ENCODE peak calls at places on chromosomes 1 and 21, in four cellular contexts. Q, G, U and R are unnamed samples.
A peak's percentile ranks its signal among the peaks of the same experiment; 100 is the strongest.

GRCh38 chr1:162373541-162374375 is 2.9 kb downstream of the SPATA46 start:
- DNase-seq in Q (peak; percentile 58), G (no peak), U (peak; percentile 34), R (no peak)

GRCh38 chr1:107964397-107965111 is 426 bp downstream of the VAV3 start:
- DNase-seq in Q (no peak), G (peak; percentile 22), U (no peak), R (peak; percentile 37)

GRCh38 chr1:53413175-53414001 is 45.8 kb upstream of the DMRTB1 start:
- DNase-seq in Q (peak; percentile 85), G (no peak), U (peak; percentile 44), R (no peak)

GRCh38 chr1:160675641-160676410 is 29.0 kb upstream of the SLAMF1 start:
- DNase-seq in Q (peak; percentile 57), G (peak; percentile 38), U (peak; percentile 75), R (peak; percentile 72)

GRCh38 chr1:225424562-225425210 is 3.2 kb downstream of the LBR start:
- DNase-seq in Q (no peak), G (no peak), U (no peak), R (no peak)

GRCh38 chr1:32539584-32540571 is 651 bp downstream of the ZBTB8A start:
- DNase-seq in Q (no peak), G (peak; percentile 6), U (peak; percentile 59), R (peak; percentile 34)

GRCh38 chr21:27134513-27134912 is 167.6 kb upstream of the ADAMTS5 start:
- DNase-seq in Q (no peak), G (no peak), U (no peak), R (no peak)

GRCh38 chr1:205015241-205015640 is 27.8 kb upstream of the CNTN2 start:
- DNase-seq in Q (no peak), G (no peak), U (no peak), R (no peak)

GRCh38 chr1:230836347-230836746 is 32.0 kb downstream of the C1orf198 start:
- DNase-seq in Q (no peak), G (no peak), U (no peak), R (no peak)

GRCh38 chr1:87392241-87393192 is 63.8 kb downstream of the LMO4 start:
- DNase-seq in Q (no peak), G (no peak), U (no peak), R (no peak)

GRCh38 chr1:155518484-155518883 is 44.1 kb downstream of the ASH1L start:
- DNase-seq in Q (no peak), G (no peak), U (no peak), R (no peak)

GRCh38 chr1:229582011-229582694 is 23.6 kb upstream of the ABCB10 start:
- DNase-seq in Q (no peak), G (no peak), U (peak; percentile 74), R (peak; percentile 58)

GRCh38 chr21:38869946-38870345 is 64.2 kb downstream of the ETS2 start:
- DNase-seq in Q (no peak), G (no peak), U (no peak), R (no peak)

GRCh38 chr1:2801046-2801445 is 447 bp downstream of the TTC34 start:
- DNase-seq in Q (no peak), G (no peak), U (peak; percentile 52), R (no peak)

GRCh38 chr1:232316864-232317263 is 313.1 kb downstream of the SIPA1L2 start:
- DNase-seq in Q (no peak), G (no peak), U (no peak), R (no peak)

GRCh38 chr1:226107471-226108460 is 45.2 kb downstream of the H3-3A start:
- DNase-seq in Q (no peak), G (peak; percentile 21), U (no peak), R (no peak)

GRCh38 chr1:209886219-209886536 is 51.8 kb upstream of the SYT14 start:
- DNase-seq in Q (no peak), G (no peak), U (no peak), R (no peak)

GRCh38 chr1:23980725-23981063 is 567 bp upstream of the SRSF10 start:
- DNase-seq in Q (peak; percentile 75), G (no peak), U (no peak), R (no peak)

GRCh38 chr1:241612533-241613505 is 27.4 kb downstream of the CHML start:
- DNase-seq in Q (no peak), G (no peak), U (no peak), R (no peak)

GRCh38 chr1:241237873-241238272 is 119.1 kb downstream of the RGS7 start:
- DNase-seq in Q (no peak), G (no peak), U (no peak), R (no peak)

GRCh38 chr1:228454238-228454637 is 32.9 kb upstream of the RNF187 start:
- DNase-seq in Q (no peak), G (no peak), U (peak; percentile 15), R (no peak)

GRCh38 chr21:27505516-27505915 is 538.6 kb upstream of the ADAMTS5 start:
- DNase-seq in Q (no peak), G (no peak), U (no peak), R (no peak)

GRCh38 chr1:53541761-53542550 is 82.8 kb downstream of the DMRTB1 start:
- DNase-seq in Q (peak; percentile 13), G (no peak), U (peak; percentile 80), R (no peak)

GRCh38 chr1:153288634-153289275 is 24.0 kb downstream of the PGLYRP3 start:
- DNase-seq in Q (peak; percentile 27), G (no peak), U (no peak), R (no peak)

GRCh38 chr1:10714337-10715114 is 81.9 kb downstream of the CASZ1 start:
- DNase-seq in Q (no peak), G (peak; percentile 64), U (no peak), R (peak; percentile 88)

GRCh38 chr1:30893776-30894507 is 14.6 kb downstream of the SDC3 start:
- DNase-seq in Q (no peak), G (no peak), U (no peak), R (no peak)

GRCh38 chr1:116476321-116476720 is 94.5 kb downstream of the CD58 start:
- DNase-seq in Q (no peak), G (peak; percentile 69), U (no peak), R (no peak)

GRCh38 chr1:116478621-116479020 is 92.2 kb downstream of the CD58 start:
- DNase-seq in Q (no peak), G (no peak), U (no peak), R (no peak)

GRCh38 chr1:116474921-116475849 is 95.6 kb downstream of the CD58 start:
- DNase-seq in Q (no peak), G (no peak), U (no peak), R (peak; percentile 78)

GRCh38 chr1:116477428-116477827 is 93.4 kb downstream of the CD58 start:
- DNase-seq in Q (no peak), G (no peak), U (no peak), R (no peak)

GRCh38 chr1:116475850-116476218 is 95.0 kb downstream of the CD58 start:
- DNase-seq in Q (no peak), G (no peak), U (no peak), R (no peak)
- H3K4me1 ChIP-seq in Q (no peaks in the 10 kb centered on the region), G (peaks cover 16% of the 10 kb centered on the region), U (no peaks in the 10 kb centered on the region), R (peaks cover 21% of the 10 kb centered on the region)

DNA sequence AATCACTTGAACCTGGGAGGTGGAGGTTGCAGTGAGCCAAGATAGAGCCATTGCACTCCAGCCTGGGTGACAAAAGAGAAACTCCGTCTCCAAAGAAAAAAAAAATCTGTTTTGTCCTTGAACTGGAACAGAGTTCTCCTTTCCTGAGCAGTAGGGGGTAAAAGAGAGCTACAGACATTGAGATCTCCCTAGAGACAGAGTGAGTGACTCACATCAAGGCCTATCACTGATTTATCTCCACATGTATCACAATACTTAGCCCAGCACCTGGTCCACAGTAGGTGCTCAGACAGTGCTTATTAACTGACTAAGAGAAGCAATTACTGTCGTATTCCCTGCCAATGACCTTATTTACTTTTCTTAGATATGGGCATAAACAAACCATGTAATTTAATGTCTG is 354.1 kb upstream of the C1orf87 start:
- DNase-seq in Q (no peak), G (no peak), U (no peak), R (no peak)
- TF ChIP-seq POLR2A in Q (no peak), G (no peak), U (no peak), R (no peak)

GRCh38 chr1:60367522-60367921 is 294.0 kb upstream of the C1orf87 start:
- DNase-seq in Q (no peak), G (peak; percentile 16), U (no peak), R (no peak)
- TF ChIP-seq POLR2AphosphoS5 in Q (no peak), G (no peak), U (no peak), R (no peak)

GRCh38 chr1:110452330-110452729 is 1.4 kb downstream of the PROK1 start:
- DNase-seq in Q (no peak), G (no peak), U (no peak), R (no peak)
- H3K4me1 ChIP-seq in Q (no peaks in the 10 kb centered on the region), G (no peaks in the 10 kb centered on the region), U (no peaks in the 10 kb centered on the region), R (no peaks in the 10 kb centered on the region)

DNA sequence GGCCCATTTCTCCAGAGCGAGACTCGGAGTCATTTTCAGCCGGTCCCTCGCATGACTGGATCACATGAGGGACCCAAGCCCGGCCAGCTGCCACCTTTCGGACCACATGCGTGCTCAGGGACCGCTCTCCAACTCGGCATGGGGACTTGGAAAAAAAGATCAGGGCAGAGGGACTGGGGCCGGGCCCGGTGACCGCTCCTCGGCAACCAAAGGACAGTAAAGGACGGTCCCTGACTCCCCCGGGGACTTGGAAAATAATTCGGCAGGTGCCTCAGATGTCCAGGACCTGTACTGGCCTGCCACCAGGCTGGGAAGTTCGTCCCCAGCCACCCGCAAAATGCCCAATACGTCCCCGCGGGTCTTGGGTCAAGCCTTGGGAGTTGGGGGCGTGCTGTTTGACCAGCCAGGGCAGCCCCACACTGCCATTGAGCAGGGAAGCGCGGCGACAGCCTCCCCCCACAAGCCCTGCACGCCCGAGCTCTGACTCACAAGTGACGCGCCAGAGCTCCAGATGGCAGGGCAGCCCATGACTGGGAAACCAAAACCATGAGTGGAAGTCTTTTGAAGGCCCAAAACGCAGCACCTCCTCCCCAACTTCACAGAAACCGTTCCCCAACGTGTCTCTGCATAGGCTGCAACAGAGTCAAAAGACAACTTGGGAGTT is 134.5 kb downstream of the LIPI start:
- DNase-seq in Q (no peak), G (no peak), U (no peak), R (no peak)
- TF ChIP-seq POLR2A in Q (no peak), G (no peak), U (no peak), R (no peak)

GRCh38 chr1:177305040-177306018 is 134.6 kb downstream of the BRINP2 start:
- DNase-seq in Q (no peak), G (no peak), U (no peak), R (no peak)
- TF ChIP-seq POLR2AphosphoS5 in Q (no peak), G (no peak), U (no peak), R (no peak)

DNA sequence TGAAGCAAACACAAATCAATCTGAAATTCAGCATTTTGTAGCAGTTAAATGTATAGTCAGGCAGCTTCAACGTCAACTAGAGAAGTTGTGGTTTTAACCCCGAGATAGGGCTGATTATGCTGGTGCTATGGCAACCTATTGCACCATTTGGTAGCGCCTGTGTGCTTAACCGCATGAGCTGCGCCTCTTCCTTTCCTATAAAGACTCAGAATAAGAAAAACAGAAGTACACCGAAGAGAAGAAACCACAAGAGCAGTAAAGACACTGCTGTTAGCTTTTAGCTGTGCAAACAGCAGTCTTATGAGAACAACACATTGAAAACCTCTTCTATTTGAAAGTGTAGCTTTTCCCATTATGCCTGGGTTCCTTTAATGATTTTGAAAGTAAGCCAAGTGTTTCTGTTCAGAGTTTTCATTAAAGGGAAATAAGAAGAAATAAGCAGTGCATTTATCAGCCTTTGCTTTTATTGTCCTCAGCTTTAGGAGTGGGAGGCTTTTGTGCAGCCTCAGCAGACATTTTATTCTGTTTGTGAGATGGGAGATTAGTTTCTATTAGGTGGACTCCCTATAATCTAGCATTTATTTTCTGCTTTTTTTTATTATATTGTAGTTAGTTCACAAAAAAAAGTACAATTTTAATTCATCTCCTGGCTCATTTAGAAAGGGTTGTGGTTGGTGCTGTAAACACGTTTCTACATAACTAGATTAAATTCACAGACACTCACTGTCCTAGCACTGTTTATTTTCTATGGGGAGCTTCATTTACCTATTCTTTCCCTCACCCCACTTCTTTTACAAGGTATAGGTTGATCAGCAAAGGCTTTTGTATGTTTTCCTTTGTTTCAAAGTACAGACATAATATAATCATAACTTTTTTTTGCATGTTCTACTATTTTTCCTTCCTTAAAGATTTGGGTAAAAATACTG is 43.3 kb downstream of the PTPRC start:
- DNase-seq in Q (no peak), G (peak; percentile 35), U (peak; percentile 69), R (peak; percentile 58)
- H3K4me1 ChIP-seq in Q (no peaks in the 10 kb centered on the region), G (no peaks in the 10 kb centered on the region), U (no peaks in the 10 kb centered on the region), R (no peaks in the 10 kb centered on the region)